ENCODE peak calls at places on chromosomes 12 and 14, in ten cellular contexts. Z is HCEC 1CT; A is effector memory CD4-positive, alpha-beta T cell; S is NCI-H187 treated with DMSO at 0.1 percent for 48 hours; M is iPS DF 6.9; P is ureter; K is heart left ventricle; O is amniotic epithelial cell; B is central memory CD4-positive, alpha-beta T cell; U is HT1080. T is an unnamed sample.

GRCh38 chr14:31071151-31071550 is 45.0 kb upstream of the STRN3 start:
- DNase-seq in Z (no peak), A (no peak), S (no peak), M (no peak), P (no peak), K (no peak), O (peak), B (no peak), U (no peak), T (no peak)

GRCh38 chr14:83208346-83208745 is 1674.7 kb upstream of the SEL1L start:
- DNase-seq in Z (no peak), A (no peak), S (no peak), M (no peak), P (no peak), K (no peak), O (no peak), B (no peak), U (peak), T (no peak)

GRCh38 chr14:92748259-92749016 is at the start of gene LGMN:
- DNase-seq in Z (peak), A (peak), S (peak), M (peak), P (peak), K (peak), O (peak), B (peak), U (peak), T (peak)

GRCh38 chr12:59742831-59743230 is 147.0 kb downstream of the SLC16A7 start:
- DNase-seq in Z (peak), A (no peak), S (no peak), M (no peak), P (no peak), K (no peak), O (peak), B (no peak), U (no peak), T (no peak)

GRCh38 chr14:23054000-23054811 is 3.1 kb downstream of the CDH24 start:
- DNase-seq in Z (no peak), A (no peak), S (no peak), M (no peak), P (no peak), K (no peak), O (no peak), B (no peak), U (no peak), T (no peak)

GRCh38 chr12:108630481-108631207 is 3.0 kb downstream of the SELPLG start:
- DNase-seq in Z (peak), A (no peak), S (no peak), M (no peak), P (no peak), K (no peak), O (peak), B (peak), U (peak), T (no peak)

GRCh38 chr12:114265036-114265435 is 140.9 kb downstream of the TBX5 start:
- DNase-seq in Z (no peak), A (no peak), S (no peak), M (no peak), P (no peak), K (peak), O (no peak), B (no peak), U (no peak), T (no peak)

GRCh38 chr12:2101798-2102197 is 49.0 kb downstream of the CACNA1C start:
- DNase-seq in Z (no peak), A (no peak), S (no peak), M (no peak), P (no peak), K (no peak), O (no peak), B (no peak), U (no peak), T (no peak)

GRCh38 chr12:116773276-116773731 is 35.2 kb downstream of the RNFT2 start:
- DNase-seq in Z (peak), A (no peak), S (no peak), M (peak), P (no peak), K (no peak), O (peak), B (no peak), U (peak), T (no peak)

GRCh38 chr12:48716168-48716492 is 377 bp downstream of the CCNT1 start:
- DNase-seq in Z (no peak), A (no peak), S (no peak), M (no peak), P (no peak), K (no peak), O (no peak), B (no peak), U (no peak), T (no peak)

GRCh38 chr12:124456652-124457152 is 110.7 kb downstream of the NCOR2 start:
- DNase-seq in Z (no peak), A (peak), S (no peak), M (no peak), P (no peak), K (no peak), O (no peak), B (peak), U (no peak), T (no peak)

GRCh38 chr12:112905451-112906089 is 1.2 kb upstream of the OAS1 start:
- DNase-seq in Z (no peak), A (no peak), S (no peak), M (no peak), P (no peak), K (no peak), O (no peak), B (no peak), U (no peak), T (no peak)

GRCh38 chr14:65847065-65847847 is 434.7 kb downstream of the FUT8 start:
- DNase-seq in Z (no peak), A (peak), S (no peak), M (no peak), P (no peak), K (no peak), O (no peak), B (peak), U (no peak), T (no peak)

T was measured in uterus.